ENCODE peak calls at places on chromosomes 1 and 21, in eight cellular contexts. M, X, I, Q, U, B, E and J are unnamed samples.

GRCh38 chr1:93817819-93818569 is 61.0 kb downstream of the DNTTIP2 start:
- DNase-seq in U (peak; percentile 46), B (no peak), E (no peak), X (no peak), M (no peak), I (no peak), Q (no peak), J (no peak)

GRCh38 chr1:162536511-162536910 is 25.0 kb upstream of the UAP1 start:
- DNase-seq in B (no peak), M (peak; percentile 53), I (peak; percentile 46), U (peak; percentile 57), E (no peak), Q (peak; percentile 59), X (no peak), J (no peak)

GRCh38 chr1:199913313-199913712 is 114.2 kb upstream of the NR5A2 start:
- DNase-seq in I (no peak), B (no peak), U (no peak), E (no peak), M (no peak), Q (no peak), X (no peak), J (no peak)

GRCh38 chr1:20370628-20371200 is 80.0 kb downstream of the VWA5B1 start:
- DNase-seq in Q (peak; percentile 87), U (no peak), I (no peak), M (no peak), E (peak; percentile 69), B (no peak), X (no peak), J (no peak)

GRCh38 chr1:185419718-185420117 is 102.7 kb upstream of the IVNS1ABP start:
- DNase-seq in U (peak; percentile 2), I (no peak), M (no peak), B (no peak), Q (peak; percentile 40), E (no peak), X (no peak), J (no peak)

GRCh38 chr21:42830456-42831455 is 48.6 kb downstream of the WDR4 start:
- DNase-seq in U (peak; percentile 19), M (no peak), E (no peak), Q (no peak), B (no peak), I (no peak), X (no peak), J (no peak)

GRCh38 chr1:19074361-19074901 is 118.0 kb upstream of the IFFO2 start:
- DNase-seq in X (no peak), I (no peak), U (no peak), B (no peak), M (no peak), Q (no peak), E (no peak), J (no peak)

GRCh38 chr1:113103977-113104376 is 31.0 kb downstream of the LRIG2 start:
- DNase-seq in I (no peak), Q (no peak), E (no peak), X (no peak), B (no peak), M (no peak), U (no peak), J (no peak)

GRCh38 chr1:210369425-210369824 is 40.7 kb downstream of the HHAT start:
- DNase-seq in U (no peak), E (no peak), B (no peak), M (no peak), Q (no peak), I (no peak), X (no peak), J (no peak)

GRCh38 chr1:47931395-47931794 is 65.8 kb downstream of the TRABD2B start:
- DNase-seq in Q (peak; percentile 44), M (no peak), E (no peak), I (peak; percentile 51), B (no peak), U (peak; percentile 44), X (no peak), J (no peak)

GRCh38 chr1:85563139-85563538 is 17.4 kb upstream of the CCN1 start:
- DNase-seq in Q (no peak), E (no peak), M (peak; percentile 36), U (no peak), I (no peak), B (no peak), X (no peak), J (no peak)

GRCh38 chr1:153849487-153850185 is 73.1 kb downstream of the GATAD2B start:
- DNase-seq in M (no peak), B (no peak), X (no peak), U (no peak), I (no peak), E (no peak), Q (no peak), J (no peak)

GRCh38 chr1:36091698-36092097 is 3.0 kb downstream of the ADPRS start:
- DNase-seq in B (no peak), M (no peak), X (no peak), I (no peak), Q (no peak), E (no peak), U (no peak), J (no peak)

GRCh38 chr1:6998267-6998666 is 213.0 kb downstream of the CAMTA1 start:
- DNase-seq in U (peak; percentile 37), X (no peak), I (no peak), M (no peak), E (no peak), Q (peak; percentile 7), B (no peak), J (no peak)

GRCh38 chr1:76867342-76868130 is at the start of gene ST6GALNAC5:
- DNase-seq in M (peak; percentile 74), B (no peak), U (peak; percentile 16), X (no peak), Q (peak; percentile 31), E (no peak), I (no peak), J (no peak)

GRCh38 chr1:53550201-53550741 is 91.1 kb downstream of the DMRTB1 start:
- DNase-seq in Q (peak; percentile 88), X (no peak), B (no peak), I (peak; percentile 49), M (peak; percentile 27), E (no peak), U (no peak), J (no peak)

GRCh38 chr1:18009729-18010075 is 97.9 kb upstream of the IGSF21 start:
- DNase-seq in U (no peak), I (no peak), Q (no peak), B (no peak), E (no peak), M (no peak), X (no peak), J (no peak)

GRCh38 chr1:242787968-242788367 is 263.5 kb upstream of the PLD5 start:
- DNase-seq in U (peak; percentile 23), I (no peak), B (no peak), X (no peak), Q (no peak), M (no peak), E (no peak), J (no peak)

GRCh38 chr1:238485062-238485905 is 594.6 kb upstream of the ZP4 start:
- DNase-seq in I (peak; percentile 83), X (no peak), E (no peak), M (peak; percentile 92), Q (peak; percentile 75), U (peak; percentile 60), B (peak; percentile 69), J (no peak)

GRCh38 chr21:17523007-17523451 is 10.2 kb downstream of the CXADR start:
- DNase-seq in M (no peak), X (no peak), U (peak; percentile 63), B (no peak), I (no peak), E (no peak), Q (no peak), J (no peak)

GRCh38 chr1:80457409-80457808 is 1343.3 kb upstream of the ADGRL2 start:
- DNase-seq in B (no peak), M (no peak), E (no peak), I (no peak), U (no peak), X (no peak), Q (no peak), J (no peak)

GRCh38 chr1:115867216-115867615 is 26.3 kb upstream of the NHLH2 start:
- DNase-seq in Q (no peak), B (no peak), M (peak; percentile 1), U (peak; percentile 19), I (no peak), E (no peak), X (no peak), J (no peak)

GRCh38 chr1:194044892-194045291 is 858.5 kb upstream of the B3GALT2 start:
- DNase-seq in I (no peak), X (no peak), E (no peak), B (no peak), U (no peak), M (no peak), Q (no peak), J (no peak)

GRCh38 chr1:111227875-111228747 is 598 bp downstream of the CHI3L2 start:
- DNase-seq in X (no peak), I (peak; percentile 69), E (no peak), Q (peak; percentile 92), M (peak; percentile 91), B (no peak), U (peak; percentile 91), J (no peak)

GRCh38 chr1:239155466-239155865 is 230.9 kb upstream of the CHRM3 start:
- DNase-seq in Q (no peak), E (no peak), B (no peak), U (no peak), M (no peak), I (no peak), X (no peak), J (no peak)

GRCh38 chr1:18575620-18576019 is 55.0 kb upstream of the PAX7 start:
- DNase-seq in M (peak; percentile 17), B (no peak), E (peak; percentile 7), U (peak; percentile 61), Q (peak; percentile 26), I (no peak), X (no peak), J (peak; percentile 41)

GRCh38 chr1:17189632-17190525 is 15.0 kb upstream of the PADI1 start:
- DNase-seq in U (peak; percentile 94), M (peak; percentile 94), Q (peak; percentile 99), B (no peak), X (no peak), I (peak; percentile 96), E (no peak), J (no peak)

GRCh38 chr1:205370780-205371179 is 14.1 kb upstream of the KLHDC8A start:
- DNase-seq in Q (no peak), E (peak; percentile 42), X (no peak), M (no peak), U (no peak), B (no peak), I (no peak), J (no peak)

GRCh38 chr1:5507340-5507739 is 484.9 kb downstream of the NPHP4 start:
- DNase-seq in X (no peak), Q (no peak), B (no peak), U (no peak), M (no peak), I (no peak), E (peak; percentile 85), J (no peak)

GRCh38 chr1:154574715-154575114 is 7.1 kb downstream of the CHRNB2 start:
- DNase-seq in U (peak; percentile 16), I (no peak), Q (peak; percentile 20), E (peak; percentile 88), B (no peak), X (no peak), M (peak; percentile 34), J (no peak)

GRCh38 chr1:3657578-3658230 is 5.4 kb downstream of the TP73 start:
- DNase-seq in U (no peak), X (no peak), I (no peak), M (no peak), B (no peak), Q (no peak), E (no peak), J (no peak)

GRCh38 chr1:55284856-55285255 is 69.7 kb upstream of the USP24 start:
- DNase-seq in Q (peak; percentile 58), U (peak; percentile 67), M (peak; percentile 49), X (no peak), E (peak; percentile 32), I (no peak), B (no peak), J (no peak)

GRCh38 chr21:25831300-25831699 is 96.5 kb downstream of the GABPA start:
- DNase-seq in Q (no peak), B (no peak), I (peak; percentile 43), M (no peak), U (no peak), X (no peak), E (no peak), J (no peak)

GRCh38 chr1:227343201-227343600 is 24.9 kb upstream of the CDC42BPA start:
- DNase-seq in E (no peak), X (no peak), B (no peak), I (no peak), U (no peak), Q (no peak), M (peak; percentile 39), J (no peak)